ENCODE peak calls at places on chromosome 17, in seven cellular contexts. Z is CD4-positive, CD25-positive, alpha-beta regulatory T cell; J is PC-3; P is CD8-positive, alpha-beta T cell; M is MM.1S; X is heart left ventricle; N is ovary. T is an unnamed sample.

GRCh38 chr17:76676629-76677028 is 33.1 kb upstream of the ST6GALNAC1 start:
- DNase-seq in N (no peak), J (no peak), P (no peak), X (no peak), Z (no peak), M (no peak), T (no peak)

GRCh38 chr17:42760652-42761581 is at the start of gene RAMP2:
- DNase-seq in M (no peak), Z (no peak), J (no peak), P (peak; percentile 7), X (peak; percentile 58), N (peak; percentile 65), T (no peak)

GRCh38 chr17:13600475-13601316 is 1.0 kb downstream of the HS3ST3A1 start:
- DNase-seq in N (peak; percentile 45), J (no peak), M (no peak), Z (no peak), X (no peak), P (no peak), T (no peak)

GRCh38 chr17:65100316-65101140 is 36.6 kb upstream of the RGS9 start:
- DNase-seq in P (peak; percentile 77), M (peak; percentile 86), J (peak; percentile 91), Z (peak; percentile 79), X (peak; percentile 89), N (peak; percentile 91), T (peak; percentile 85)

GRCh38 chr17:75486151-75486550 is 29.2 kb downstream of the CASKIN2 start:
- DNase-seq in Z (no peak), M (no peak), N (no peak), J (no peak), P (no peak), X (no peak), T (no peak)

GRCh38 chr17:28908640-28909098 is 5.8 kb upstream of the DHRS13 start:
- DNase-seq in M (no peak), P (no peak), X (peak; percentile 44), N (peak; percentile 64), J (peak; percentile 66), Z (no peak), T (no peak)

GRCh38 chr17:22703786-22704441 is 1011.6 kb downstream of the KCNJ18 start:
- DNase-seq in M (no peak), Z (no peak), J (no peak), X (no peak), P (no peak), N (no peak), T (no peak)

GRCh38 chr17:68437979-68438877 is 19.1 kb downstream of the WIPI1 start:
- DNase-seq in P (peak; percentile 21), N (no peak), J (no peak), M (peak; percentile 89), Z (no peak), X (peak; percentile 52), T (no peak)

GRCh38 chr17:81171941-81172340 is 5.9 kb upstream of the AATK start:
- DNase-seq in X (no peak), J (no peak), M (no peak), P (no peak), N (no peak), Z (no peak), T (no peak)

GRCh38 chr17:81173761-81174160 is 7.7 kb upstream of the AATK start:
- DNase-seq in P (no peak), X (no peak), Z (no peak), M (no peak), J (no peak), N (no peak), T (no peak)

GRCh38 chr17:81173354-81173753 is 7.3 kb upstream of the AATK start:
- DNase-seq in M (no peak), N (no peak), X (no peak), J (no peak), P (no peak), Z (no peak), T (no peak)

GRCh38 chr17:81169870-81170309 is 3.9 kb upstream of the AATK start:
- DNase-seq in Z (no peak), J (no peak), N (no peak), X (no peak), P (no peak), M (no peak), T (no peak)

GRCh38 chr17:81170727-81171494 is 4.9 kb upstream of the AATK start:
- DNase-seq in Z (no peak), N (no peak), M (no peak), X (no peak), J (no peak), P (no peak), T (no peak)
- H3K9me3 ChIP-seq in Z (no peaks in the 10 kb centered on the region), N (no peaks in the 10 kb centered on the region), M (no peaks in the 10 kb centered on the region), X (no peaks in the 10 kb centered on the region), J (no peaks in the 10 kb centered on the region), P (no peaks in the 10 kb centered on the region), T (no peaks in the 10 kb centered on the region)

GRCh38 chr17:2844386-2844785 is 48.1 kb downstream of the RAP1GAP2 start:
- DNase-seq in Z (no peak), X (no peak), M (no peak), J (peak; percentile 27), P (no peak), N (no peak), T (no peak)
- H3K27ac ChIP-seq in Z (no peak overlapping the region), X (no peak overlapping the region), M (no peak overlapping the region), J (no peak overlapping the region), P (no peak overlapping the region), N (no peak overlapping the region), T (no peak overlapping the region)

GRCh38 chr17:80458016-80458415 is 18.4 kb downstream of the NPTX1 start:
- DNase-seq in M (no peak), X (no peak), J (no peak), P (no peak), N (no peak), Z (no peak), T (no peak)
- H3K9me3 ChIP-seq in M (no peaks in the 10 kb centered on the region), X (no peaks in the 10 kb centered on the region), J (no peaks in the 10 kb centered on the region), P (no peaks in the 10 kb centered on the region), N (no peaks in the 10 kb centered on the region), Z (no peaks in the 10 kb centered on the region), T (no peaks in the 10 kb centered on the region)

GRCh38 chr17:82870541-82870940 is 30.7 kb upstream of the ZNF750 start:
- DNase-seq in M (no peak), P (no peak), N (no peak), X (no peak), Z (no peak), J (no peak), T (no peak)
- H3K27ac ChIP-seq in M (no peak overlapping the region), P (no peak overlapping the region), N (no peak overlapping the region), X (peak overlapping the region; percentile 9), Z (no peak overlapping the region), J (no peak overlapping the region), T (no peak overlapping the region)

GRCh38 chr17:21134559-21134958 is 7.8 kb downstream of the DHRS7B start:
- DNase-seq in M (no peak), P (no peak), Z (no peak), N (no peak), X (no peak), J (no peak), T (no peak)
- H3K9me3 ChIP-seq in M (no peaks in the 10 kb centered on the region), P (no peaks in the 10 kb centered on the region), Z (peaks cover 6% of the 10 kb centered on the region), N (no peaks in the 10 kb centered on the region), X (no peaks in the 10 kb centered on the region), J (peaks cover 7% of the 10 kb centered on the region), T (no peaks in the 10 kb centered on the region)

GRCh38 chr17:5352681-5353289 is 66.7 kb downstream of the NUP88 start:
- DNase-seq in J (no peak), X (no peak), Z (no peak), P (no peak), N (no peak), M (no peak), T (no peak)
- H3K27ac ChIP-seq in J (no peak overlapping the region), X (no peak overlapping the region), Z (no peak overlapping the region), P (no peak overlapping the region), N (no peak overlapping the region), M (no peak overlapping the region), T (no peak overlapping the region)

T was measured in prostate gland.